ENCODE peak calls at places on chromosomes 12 and 14, in four cellular contexts. F, M, R and H are unnamed samples. For H3K36me3, the result is how much of the 10 kb centered on the place peaks cover.

GRCh38 chr12:91239497-91239896 is 56.9 kb upstream of the DCN start:
- DNase-seq in F (no peak), M (no peak), R (no peak), H (no peak)

GRCh38 chr12:27571463-27571862 is 47.5 kb downstream of the PPFIBP1 start:
- DNase-seq in F (no peak), M (no peak), R (no peak), H (no peak)

GRCh38 chr14:22339277-22339676 is 249.7 kb downstream of the DAD1 start:
- DNase-seq in F (no peak), M (peak), R (peak), H (no peak)

GRCh38 chr14:71555654-71556559 is 376.3 kb upstream of the RGS6 start:
- DNase-seq in F (no peak), M (no peak), R (peak), H (no peak)

GRCh38 chr12:112190626-112191025 is 65.3 kb downstream of the TRAFD1 start:
- DNase-seq in F (peak), M (peak), R (peak), H (no peak)

GRCh38 chr12:62737201-62737600 is 197.7 kb downstream of the PPM1H start:
- DNase-seq in F (no peak), M (no peak), R (no peak), H (no peak)

GRCh38 chr12:30286345-30286926 is 409.2 kb downstream of the IPO8 start:
- DNase-seq in F (no peak), M (no peak), R (no peak), H (no peak)

GRCh38 chr14:76812093-76812421 is 625 bp downstream of the ANGEL1 start:
- DNase-seq in F (no peak), M (no peak), R (no peak), H (no peak)

GRCh38 chr12:92603741-92604432 is 98.9 kb upstream of the PLEKHG7 start:
- DNase-seq in F (no peak), M (no peak), R (no peak), H (no peak)

GRCh38 chr12:89566615-89567014 is 40.8 kb upstream of the POC1B start:
- DNase-seq in F (no peak), M (no peak), R (no peak), H (no peak)

GRCh38 chr12:57268264-57268663 is 17.3 kb upstream of the STAC3 start:
- DNase-seq in F (no peak), M (no peak), R (no peak), H (no peak)

GRCh38 chr12:92538970-92539749 is 163.6 kb upstream of the PLEKHG7 start:
- DNase-seq in F (no peak), M (no peak), R (no peak), H (no peak)

GRCh38 chr12:100069795-100070194 is 72.9 kb downstream of the BLTP3B start:
- DNase-seq in F (no peak), M (no peak), R (no peak), H (no peak)

GRCh38 chr12:14207946-14208612 is 157.4 kb upstream of the ATF7IP start:
- DNase-seq in F (no peak), M (peak), R (no peak), H (no peak)

DNA sequence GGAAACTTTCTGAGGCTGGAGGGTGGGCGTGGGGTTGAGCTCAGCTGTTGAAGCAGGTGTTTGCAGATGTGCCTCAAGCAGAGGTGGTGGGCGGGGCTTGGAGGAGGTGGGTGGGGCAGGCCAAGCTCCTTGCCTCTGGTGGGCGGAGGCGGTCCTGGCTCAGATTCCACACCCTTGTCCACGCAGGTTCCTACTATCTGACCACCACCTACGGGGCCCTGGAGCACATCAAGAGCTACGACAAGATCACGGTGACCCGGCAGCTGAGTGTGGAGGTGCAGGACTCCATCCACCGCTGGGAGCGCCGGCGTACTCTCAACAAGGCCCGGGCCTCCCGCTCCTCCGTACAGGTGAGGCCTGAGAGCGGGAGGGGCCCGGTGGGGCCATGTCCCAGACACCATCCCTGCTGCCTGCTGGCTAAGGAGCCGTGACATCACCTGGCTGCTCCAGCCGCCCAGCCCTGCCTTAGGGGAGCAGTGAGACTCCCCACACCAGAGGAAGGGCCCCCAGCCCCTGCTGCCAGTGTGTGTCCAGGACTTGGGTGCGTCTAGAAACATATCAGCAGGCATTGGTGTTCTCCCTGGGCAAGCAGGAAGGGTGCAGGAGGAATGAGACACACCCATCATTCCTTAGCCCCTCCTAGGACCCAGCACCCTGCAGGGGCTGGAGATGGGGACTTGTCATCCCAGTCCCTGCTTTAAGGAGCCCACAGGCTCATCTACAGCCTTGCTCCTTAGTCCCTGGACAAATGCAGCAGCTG is 63.4 kb downstream of the LGMN start:
- DNase-seq in F (peak), M (no peak), R (no peak), H (peak)
- H3K36me3 ChIP-seq in F (under half), M (under half), R (under half), H (under half)

GRCh38 chr14:102344485-102344884 is 18.2 kb downstream of the CINP start:
- DNase-seq in F (no peak), M (no peak), R (no peak), H (no peak)

GRCh38 chr14:102346645-102347044 is 16.0 kb downstream of the CINP start:
- DNase-seq in F (no peak), M (no peak), R (no peak), H (no peak)

GRCh38 chr14:102344084-102344483 is 18.6 kb downstream of the CINP start:
- DNase-seq in F (no peak), M (no peak), R (no peak), H (no peak)

GRCh38 chr14:102342238-102342637 is 20.5 kb downstream of the CINP start:
- DNase-seq in F (no peak), M (no peak), R (no peak), H (no peak)

DNA sequence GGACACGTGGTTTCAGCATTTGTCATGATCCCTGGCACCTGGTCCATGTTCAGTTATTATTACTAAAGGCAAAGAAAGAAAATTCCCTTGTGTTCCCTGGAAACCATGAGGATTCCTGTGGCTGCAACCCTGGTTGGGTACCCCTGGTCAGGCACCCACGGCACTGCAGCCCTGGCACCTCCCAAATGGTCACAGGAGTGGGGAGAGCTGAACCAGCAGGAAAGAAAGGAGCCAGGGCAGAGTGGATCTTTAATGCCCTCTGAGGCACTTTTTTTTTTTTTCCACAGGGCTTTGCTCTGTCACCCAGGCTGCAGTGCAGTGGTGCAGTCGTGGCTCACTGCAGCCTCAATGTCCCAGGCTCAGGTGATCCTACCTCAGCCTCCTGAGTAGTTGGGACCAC is 17.5 kb downstream of the CINP start:
- DNase-seq in F (no peak), M (no peak), R (no peak), H (no peak)
- H3K36me3 ChIP-seq in F (half or more), M (half or more), R (half or more), H (under half)

GRCh38 chr12:53187145-53187899 is 6.6 kb upstream of the CSAD start:
- DNase-seq in F (no peak), M (no peak), R (no peak), H (no peak)
- H3K36me3 ChIP-seq in F (half or more), M (half or more), R (half or more), H (half or more)

DNA sequence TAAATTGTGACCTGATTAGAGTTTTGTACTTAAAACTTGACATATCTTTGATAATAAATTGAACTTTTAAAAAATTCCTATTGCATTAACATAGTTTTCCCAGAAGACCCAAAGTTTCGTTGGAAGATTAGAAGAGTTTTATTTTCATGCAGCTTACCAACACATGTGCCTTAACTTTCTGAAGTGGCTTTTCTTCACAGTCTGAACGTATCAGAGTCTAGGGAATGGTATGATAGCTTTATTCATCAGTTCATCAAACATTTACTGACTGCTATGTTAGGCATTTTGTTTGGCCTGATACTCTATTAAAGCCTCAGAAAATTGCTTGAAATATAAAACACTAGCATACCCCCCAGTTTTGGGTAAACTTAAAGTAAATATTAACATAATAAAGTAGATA is 65.2 kb downstream of the MARK3 start:
- DNase-seq in F (no peak), M (no peak), R (no peak), H (no peak)
- H3K36me3 ChIP-seq in F (under half), M (under half), R (under half), H (under half)

DNA sequence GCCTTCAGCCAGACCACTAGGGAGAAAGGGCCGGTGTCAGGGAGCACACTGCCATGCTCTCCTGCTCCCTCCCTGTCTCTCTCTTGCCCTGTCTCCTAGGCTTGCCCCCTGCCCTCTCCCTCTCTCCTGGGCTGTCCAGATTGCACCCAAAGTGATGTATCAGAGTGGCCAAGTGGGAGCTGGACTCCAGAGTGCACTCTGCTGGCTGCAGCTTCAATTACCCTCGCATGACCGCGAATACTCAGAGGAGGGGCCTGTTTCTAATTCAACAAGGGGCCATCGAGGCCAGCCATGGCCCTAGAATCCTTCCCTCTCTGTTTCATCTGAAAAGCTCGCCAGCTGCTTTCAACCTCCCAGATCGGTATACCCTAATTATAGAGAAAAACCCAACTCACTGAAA is 206.4 kb upstream of the FKBP4 start:
- DNase-seq in F (no peak), M (no peak), R (no peak), H (no peak)
- H3K36me3 ChIP-seq in F (under half), M (under half), R (under half), H (under half)